ENCODE peak calls at places on chromosome 17, in eight cellular contexts. A, S, Z, I, D, V, M and E are unnamed samples.

GRCh38 chr17:21041753-21042433 is 918 bp downstream of the USP22 start:
- DNase-seq in A (peak; percentile 65), S (peak; percentile 94), Z (peak; percentile 75), I (peak; percentile 87), D (peak; percentile 84), V (peak; percentile 80), M (peak; percentile 81), E (peak; percentile 88)

GRCh38 chr17:67218385-67218950 is 26.5 kb downstream of the HELZ start:
- DNase-seq in A (no peak), S (no peak), Z (peak; percentile 71), I (peak; percentile 17), D (no peak), V (no peak), M (no peak), E (no peak)

GRCh38 chr17:1963250-1963649 is 61.9 kb downstream of the RTN4RL1 start:
- DNase-seq in A (no peak), S (no peak), Z (no peak), I (no peak), D (no peak), V (no peak), M (no peak), E (no peak)

GRCh38 chr17:39700148-39700987 is 504 bp downstream of the ERBB2 start:
- DNase-seq in A (peak; percentile 51), S (no peak), Z (peak; percentile 25), I (peak; percentile 32), D (no peak), V (no peak), M (no peak), E (no peak)

GRCh38 chr17:40122944-40123810 is 1.4 kb downstream of the MSL1 start:
- DNase-seq in A (peak; percentile 57), S (peak; percentile 66), Z (peak; percentile 37), I (peak; percentile 57), D (peak; percentile 61), V (no peak), M (no peak), E (no peak)

GRCh38 chr17:44941712-44942331 is 5.8 kb downstream of the KIF18B start:
- DNase-seq in A (no peak), S (no peak), Z (no peak), I (no peak), D (no peak), V (no peak), M (no peak), E (no peak)

GRCh38 chr17:21357696-21358095 is 18.5 kb upstream of the KCNJ12 start:
- DNase-seq in A (no peak), S (peak; percentile 19), Z (no peak), I (no peak), D (no peak), V (no peak), M (no peak), E (no peak)

GRCh38 chr17:15998031-15998574 is 1.4 kb downstream of the ZSWIM7 start:
- DNase-seq in A (no peak), S (no peak), Z (no peak), I (no peak), D (no peak), V (no peak), M (no peak), E (no peak)

GRCh38 chr17:17216776-17217175 is 10.6 kb upstream of the PLD6 start:
- DNase-seq in A (no peak), S (no peak), Z (no peak), I (no peak), D (no peak), V (no peak), M (no peak), E (no peak)

GRCh38 chr17:19703106-19703775 is 13.1 kb downstream of the SLC47A2 start:
- DNase-seq in A (no peak), S (no peak), Z (no peak), I (peak; percentile 7), D (no peak), V (no peak), M (no peak), E (no peak)

GRCh38 chr17:8125947-8126305 is 2.0 kb upstream of the HES7 start:
- DNase-seq in A (peak; percentile 57), S (peak; percentile 64), Z (no peak), I (no peak), D (no peak), V (no peak), M (no peak), E (no peak)

GRCh38 chr17:41575336-41575735 is 3.5 kb upstream of the KRT9 start:
- DNase-seq in A (no peak), S (no peak), Z (no peak), I (no peak), D (no peak), V (no peak), M (no peak), E (no peak)

GRCh38 chr17:44655983-44656700 is at the start of gene MEIOC:
- DNase-seq in A (no peak), S (no peak), Z (peak; percentile 11), I (peak; percentile 22), D (no peak), V (no peak), M (no peak), E (no peak)

GRCh38 chr17:49779730-49780220 is 8.7 kb upstream of the KAT7 start:
- DNase-seq in A (peak; percentile 41), S (no peak), Z (peak; percentile 98), I (peak; percentile 89), D (no peak), V (no peak), M (no peak), E (no peak)

GRCh38 chr17:29444589-29444988 is 54.4 kb downstream of the TAOK1 start:
- DNase-seq in A (no peak), S (no peak), Z (peak; percentile 71), I (peak; percentile 46), D (no peak), V (no peak), M (no peak), E (no peak)

GRCh38 chr17:56593741-56594527 is 435 bp downstream of the NOG start:
- DNase-seq in A (peak; percentile 92), S (peak; percentile 82), Z (peak; percentile 80), I (peak; percentile 66), D (peak; percentile 44), V (peak; percentile 56), M (peak; percentile 62), E (peak; percentile 52)

GRCh38 chr17:47882247-47882646 is 13.8 kb upstream of the SP2 start:
- DNase-seq in A (peak; percentile 28), S (no peak), Z (no peak), I (no peak), D (no peak), V (peak; percentile 46), M (no peak), E (no peak)

GRCh38 chr17:2089021-2089422 is 34.1 kb downstream of the HIC1 start:
- DNase-seq in A (peak; percentile 66), S (peak; percentile 59), Z (peak; percentile 76), I (peak; percentile 80), D (no peak), V (no peak), M (no peak), E (no peak)

GRCh38 chr17:14269473-14269872 is 31.4 kb upstream of the HS3ST3B1 start:
- DNase-seq in A (no peak), S (no peak), Z (no peak), I (no peak), D (no peak), V (no peak), M (no peak), E (no peak)

GRCh38 chr17:66915204-66915611 is 49.3 kb upstream of the CACNG4 start:
- DNase-seq in A (peak; percentile 44), S (peak; percentile 64), Z (no peak), I (no peak), D (no peak), V (peak; percentile 52), M (peak; percentile 59), E (no peak)

GRCh38 chr17:15265131-15265530 is at the start of gene PMP22:
- DNase-seq in A (no peak), S (no peak), Z (no peak), I (peak; percentile 49), D (no peak), V (no peak), M (no peak), E (peak; percentile 55)

GRCh38 chr17:77670125-77670524 is 288.4 kb upstream of the TNRC6C start:
- DNase-seq in A (no peak), S (no peak), Z (no peak), I (peak; percentile 47), D (no peak), V (no peak), M (no peak), E (no peak)

GRCh38 chr17:7572588-7573323 is 6.7 kb upstream of the CD68 start:
- DNase-seq in A (peak; percentile 99), S (peak; percentile 100), Z (peak; percentile 99), I (peak; percentile 100), D (peak; percentile 98), V (peak; percentile 100), M (peak; percentile 100), E (peak; percentile 99)

DNA sequence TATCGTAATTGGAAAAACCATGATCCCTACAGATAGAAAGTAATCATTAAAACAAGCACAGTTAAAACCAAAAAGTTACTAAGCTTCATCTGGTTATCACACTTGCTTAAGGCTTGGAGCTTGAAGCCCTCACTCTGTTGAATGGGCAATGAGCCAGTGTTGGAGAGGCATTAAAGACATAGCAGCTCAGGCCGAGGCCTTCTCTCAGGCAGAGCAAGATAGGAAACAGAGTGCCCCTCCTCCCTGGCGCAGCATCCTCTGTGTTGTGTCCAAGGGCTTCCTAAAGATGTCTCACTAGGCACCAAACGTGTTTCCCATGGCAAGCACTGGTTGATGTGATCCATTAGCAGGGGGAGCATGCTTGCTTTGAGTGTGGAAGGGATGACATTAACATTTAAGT is 34.9 kb upstream of the LGALS9 start:
- DNase-seq in A (no peak), S (no peak), Z (no peak), I (peak; percentile 82), D (no peak), V (no peak), M (no peak), E (no peak)
- H3K36me3 ChIP-seq in A (peaks cover 8% of the 10 kb centered on the region), S (peaks cover 93% of the 10 kb centered on the region), Z (peaks cover 1% of the 10 kb centered on the region), I (no peaks in the 10 kb centered on the region), D (peaks cover 6% of the 10 kb centered on the region), V (peaks cover 69% of the 10 kb centered on the region), M (peaks cover 3% of the 10 kb centered on the region), E (no peaks in the 10 kb centered on the region)

GRCh38 chr17:5179003-5179402 is 12.7 kb downstream of the ZNF594 start:
- DNase-seq in A (no peak), S (no peak), Z (no peak), I (no peak), D (no peak), V (no peak), M (no peak), E (no peak)
- H3K9me3 ChIP-seq in A (peaks cover 21% of the 10 kb centered on the region), S (peaks cover 92% of the 10 kb centered on the region), Z (peaks cover 6% of the 10 kb centered on the region), I (peaks cover 13% of the 10 kb centered on the region), D (peaks cover 23% of the 10 kb centered on the region), V (peaks cover 95% of the 10 kb centered on the region), M (peaks cover 81% of the 10 kb centered on the region), E (peaks cover 72% of the 10 kb centered on the region)

DNA sequence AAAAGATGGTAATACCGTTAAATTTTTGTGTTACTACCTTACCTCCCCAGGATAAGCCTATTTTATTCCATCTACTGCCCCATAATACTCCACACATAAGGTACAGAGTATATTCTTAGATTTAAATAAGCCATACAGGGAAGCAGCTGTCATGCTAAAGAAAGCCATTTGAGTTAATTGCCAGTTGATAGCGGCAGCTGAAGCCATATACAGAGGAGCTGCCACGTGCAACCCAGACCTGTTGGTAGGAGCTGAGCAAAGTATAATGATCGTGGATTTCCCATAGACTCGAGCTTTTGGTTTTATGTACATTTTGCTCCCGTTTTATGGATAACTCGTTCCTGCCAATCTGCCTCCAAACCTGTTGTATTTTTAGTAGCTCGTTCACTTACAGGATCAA is 12.0 kb downstream of the CPSF4L start:
- DNase-seq in A (no peak), S (no peak), Z (no peak), I (no peak), D (no peak), V (no peak), M (no peak), E (no peak)
- H3K4me3 ChIP-seq in A (no peak overlapping the region), S (no peak overlapping the region), Z (no peak overlapping the region), I (no peak overlapping the region), D (no peak overlapping the region), V (no peak overlapping the region), M (no peak overlapping the region), E (no peak overlapping the region)

GRCh38 chr17:64520359-64520758 is 13.6 kb downstream of the CEP95 start:
- DNase-seq in A (no peak), S (no peak), Z (no peak), I (no peak), D (no peak), V (no peak), M (no peak), E (peak; percentile 29)
- H3K36me3 ChIP-seq in A (peaks cover 95% of the 10 kb centered on the region), S (peaks cover 100% of the 10 kb centered on the region), Z (peaks cover 3% of the 10 kb centered on the region), I (peaks cover 86% of the 10 kb centered on the region), D (peaks cover 6% of the 10 kb centered on the region), V (peaks cover 100% of the 10 kb centered on the region), M (peaks cover 8% of the 10 kb centered on the region), E (no peaks in the 10 kb centered on the region)